ENCODE peak calls at places on chromosomes 16 and 17, in nine cellular contexts. C, N, B, O, L, D, J, X and U are unnamed samples.

GRCh38 chr17:8126306-8127066 is 2.6 kb upstream of the HES7 start:
- DNase-seq in C (no peak), N (peak), B (no peak), O (no peak), L (no peak), D (peak), J (no peak), X (peak), U (no peak)

GRCh38 chr16:57795431-57795878 is 6.8 kb downstream of the KIFC3 start:
- DNase-seq in C (peak), N (peak), B (no peak), O (peak), L (peak), D (peak), J (no peak), X (peak), U (no peak)

GRCh38 chr16:9800180-9800738 is 382.0 kb downstream of the GRIN2A start:
- DNase-seq in C (no peak), N (peak), B (no peak), O (no peak), L (no peak), D (no peak), J (no peak), X (no peak), U (no peak)

GRCh38 chr16:85785927-85786326 is 13.4 kb downstream of the EMC8 start:
- DNase-seq in C (no peak), N (no peak), B (no peak), O (no peak), L (no peak), D (no peak), J (no peak), X (no peak), U (no peak)

GRCh38 chr17:44642861-44643260 is 13.4 kb upstream of the MEIOC start:
- DNase-seq in C (no peak), N (no peak), B (no peak), O (no peak), L (no peak), D (no peak), J (no peak), X (no peak), U (no peak)

GRCh38 chr16:63883091-63883490 is 1238.8 kb downstream of the CDH11 start:
- DNase-seq in C (no peak), N (no peak), B (no peak), O (no peak), L (no peak), D (no peak), J (no peak), X (no peak), U (no peak)

GRCh38 chr17:66135896-66136295 is 56.0 kb downstream of the CEP112 start:
- DNase-seq in C (no peak), N (no peak), B (no peak), O (no peak), L (no peak), D (no peak), J (no peak), X (no peak), U (no peak)

GRCh38 chr16:49608801-49609200 is 235.2 kb downstream of the C16orf78 start:
- DNase-seq in C (no peak), N (peak), B (no peak), O (no peak), L (peak), D (peak), J (no peak), X (peak), U (peak)

GRCh38 chr16:4442371-4442770 is 16.7 kb downstream of the DNAJA3 start:
- DNase-seq in C (no peak), N (no peak), B (no peak), O (no peak), L (no peak), D (no peak), J (no peak), X (no peak), U (no peak)

GRCh38 chr17:62703269-62703775 is 75.9 kb downstream of the MRC2 start:
- DNase-seq in C (no peak), N (peak), B (peak), O (no peak), L (no peak), D (no peak), J (no peak), X (peak), U (no peak)

GRCh38 chr16:89909777-89910716 is 8.6 kb upstream of the MC1R start:
- DNase-seq in C (no peak), N (peak), B (no peak), O (peak), L (peak), D (peak), J (peak), X (peak), U (peak)

GRCh38 chr17:55420776-55421178 is 858 bp downstream of the MMD start:
- DNase-seq in C (peak), N (peak), B (no peak), O (peak), L (no peak), D (peak), J (peak), X (peak), U (peak)

GRCh38 chr17:41891135-41892065 is 26.2 kb upstream of the KLHL11 start:
- DNase-seq in C (no peak), N (no peak), B (no peak), O (no peak), L (no peak), D (no peak), J (no peak), X (no peak), U (no peak)

GRCh38 chr16:80012586-80012985 is 412.0 kb upstream of the MAF start:
- DNase-seq in C (no peak), N (no peak), B (no peak), O (no peak), L (no peak), D (no peak), J (no peak), X (no peak), U (no peak)

GRCh38 chr16:81185416-81185815 is 53.1 kb upstream of the BCO1 start:
- DNase-seq in C (no peak), N (no peak), B (no peak), O (no peak), L (no peak), D (no peak), J (no peak), X (no peak), U (no peak)

GRCh38 chr17:48045270-48046001 is 2.7 kb upstream of the NFE2L1 start:
- DNase-seq in C (no peak), N (peak), B (no peak), O (no peak), L (no peak), D (no peak), J (no peak), X (peak), U (no peak)

GRCh38 chr17:74359916-74360315 is 1.8 kb downstream of the BTBD17 start:
- DNase-seq in C (no peak), N (no peak), B (no peak), O (no peak), L (no peak), D (no peak), J (no peak), X (no peak), U (no peak)

GRCh38 chr17:82851381-82851780 is 11.6 kb upstream of the ZNF750 start:
- DNase-seq in C (no peak), N (no peak), B (no peak), O (no peak), L (no peak), D (no peak), J (no peak), X (no peak), U (no peak)

GRCh38 chr17:17944253-17944652 is 27.9 kb downstream of the TOM1L2 start:
- DNase-seq in C (no peak), N (no peak), B (no peak), O (no peak), L (no peak), D (no peak), J (no peak), X (peak), U (no peak)